ENCODE peak calls at places on chromosomes 2 and 18, in four cellular contexts. B is anterior cingulate cortex; J is stimulated activated CD8-positive, alpha-beta memory T cell treated with anti-CD3 and anti-CD28 coated beads, Interleukin-4, amount 100 ng/mL, for 24 hours; K is hippocampal formation. R is an unnamed sample.

GRCh38 chr2:74887961-74888670 is 54.2 kb downstream of the HK2 start:
- DNase-seq in B (no peak), J (no peak), K (no peak), R (no peak)

GRCh38 chr2:199716807-199717586 is 134.0 kb downstream of the FTCDNL1 start:
- DNase-seq in B (no peak), J (no peak), K (no peak), R (no peak)

GRCh38 chr2:227655454-227655853 is 11.2 kb upstream of the SCYGR5 start:
- DNase-seq in B (no peak), J (no peak), K (no peak), R (no peak)

GRCh38 chr2:241014224-241014623 is 15.8 kb downstream of the SNED1 start:
- DNase-seq in B (no peak), J (no peak), K (no peak), R (no peak)

GRCh38 chr18:24214144-24214543 is 75.3 kb downstream of the CABYR start:
- DNase-seq in B (no peak), J (no peak), K (no peak), R (no peak)

GRCh38 chr2:159637988-159638501 is 21.7 kb upstream of the BAZ2B start:
- DNase-seq in B (no peak), J (no peak), K (no peak), R (no peak)

GRCh38 chr2:60629263-60629662 is 75.8 kb upstream of the BCL11A start:
- DNase-seq in B (no peak), J (no peak), K (no peak), R (no peak)

GRCh38 chr2:218853766-218854165 is 5.8 kb upstream of the WNT6 start:
- DNase-seq in B (no peak), J (no peak), K (no peak), R (no peak)

GRCh38 chr18:45287531-45287930 is 327.7 kb upstream of the SLC14A2 start:
- DNase-seq in B (no peak), J (no peak), K (no peak), R (no peak)

GRCh38 chr2:190533968-190534309 is 583 bp downstream of the NEMP2 start:
- DNase-seq in B (no peak), J (no peak), K (no peak), R (no peak)

R was measured in NCI-H1436 treated with DMSO at 0.1 percent for 48 hours.